ENCODE peak calls at places on chromosomes 13 and 19, in nine cellular contexts. One of them, this sample, is unnamed.

GRCh38 chr19:38216785-38217746 is 7.0 kb downstream of the DPF1 start:
- DNase-seq in HFF-Myc: no peak
- DNase-seq in IMR-90: no peak
- DNase-seq in Kasumi-1: no peak
- DNase-seq in kidney glomerular epithelial cell: no peak
- DNase-seq in CD4-positive, alpha-beta memory T cell: no peak
- DNase-seq in pancreas: no peak
- DNase-seq in NB4: no peak
- DNase-seq in activated T-helper 9 cell treated with anti-CD3 and anti-CD28 coated beads, Interleukin-2, amount 50 U/mL, for 16 hours: no peak
- DNase-seq in this sample: no peak

GRCh38 chr19:54201980-54202379 is 1.3 kb downstream of the RPS9 start:
- DNase-seq in Kasumi-1: no peak
- DNase-seq in NB4: no peak
- DNase-seq in CD4-positive, alpha-beta memory T cell: no peak
- DNase-seq in HFF-Myc: no peak
- DNase-seq in activated T-helper 9 cell treated with anti-CD3 and anti-CD28 coated beads, Interleukin-2, amount 50 U/mL, for 16 hours: no peak
- DNase-seq in IMR-90: no peak
- DNase-seq in kidney glomerular epithelial cell: peak; percentile 23
- DNase-seq in pancreas: no peak
- DNase-seq in this sample: no peak

GRCh38 chr13:101640797-101641400 is 188.4 kb downstream of the ITGBL1 start:
- DNase-seq in IMR-90: peak; percentile 78
- DNase-seq in HFF-Myc: peak; percentile 66
- DNase-seq in kidney glomerular epithelial cell: peak; percentile 73
- DNase-seq in Kasumi-1: no peak
- DNase-seq in NB4: no peak
- DNase-seq in activated T-helper 9 cell treated with anti-CD3 and anti-CD28 coated beads, Interleukin-2, amount 50 U/mL, for 16 hours: no peak
- DNase-seq in pancreas: no peak
- DNase-seq in CD4-positive, alpha-beta memory T cell: no peak
- DNase-seq in this sample: no peak

GRCh38 chr19:29612801-29613595 is 6.9 kb downstream of the POP4 start:
- DNase-seq in Kasumi-1: no peak
- DNase-seq in IMR-90: no peak
- DNase-seq in kidney glomerular epithelial cell: no peak
- DNase-seq in CD4-positive, alpha-beta memory T cell: no peak
- DNase-seq in activated T-helper 9 cell treated with anti-CD3 and anti-CD28 coated beads, Interleukin-2, amount 50 U/mL, for 16 hours: no peak
- DNase-seq in pancreas: no peak
- DNase-seq in NB4: no peak
- DNase-seq in HFF-Myc: no peak
- DNase-seq in this sample: no peak

GRCh38 chr13:107937841-107938240 is 277.5 kb downstream of the LIG4 start:
- DNase-seq in kidney glomerular epithelial cell: no peak
- DNase-seq in HFF-Myc: no peak
- DNase-seq in Kasumi-1: no peak
- DNase-seq in NB4: no peak
- DNase-seq in pancreas: no peak
- DNase-seq in IMR-90: peak; percentile 0
- DNase-seq in activated T-helper 9 cell treated with anti-CD3 and anti-CD28 coated beads, Interleukin-2, amount 50 U/mL, for 16 hours: no peak
- DNase-seq in CD4-positive, alpha-beta memory T cell: no peak
- DNase-seq in this sample: no peak

GRCh38 chr13:91417660-91418325 is 19.4 kb downstream of the GPC5 start:
- DNase-seq in Kasumi-1: no peak
- DNase-seq in pancreas: no peak
- DNase-seq in HFF-Myc: no peak
- DNase-seq in activated T-helper 9 cell treated with anti-CD3 and anti-CD28 coated beads, Interleukin-2, amount 50 U/mL, for 16 hours: no peak
- DNase-seq in NB4: no peak
- DNase-seq in kidney glomerular epithelial cell: no peak
- DNase-seq in IMR-90: no peak
- DNase-seq in CD4-positive, alpha-beta memory T cell: no peak
- DNase-seq in this sample: no peak

GRCh38 chr13:21219044-21219381 is 42.6 kb downstream of the MRPL57 start:
- DNase-seq in CD4-positive, alpha-beta memory T cell: no peak
- DNase-seq in Kasumi-1: no peak
- DNase-seq in NB4: peak; percentile 75
- DNase-seq in pancreas: no peak
- DNase-seq in HFF-Myc: no peak
- DNase-seq in kidney glomerular epithelial cell: no peak
- DNase-seq in activated T-helper 9 cell treated with anti-CD3 and anti-CD28 coated beads, Interleukin-2, amount 50 U/mL, for 16 hours: no peak
- DNase-seq in IMR-90: no peak
- DNase-seq in this sample: no peak

GRCh38 chr19:15448778-15449619 is 757 bp downstream of the WIZ start:
- DNase-seq in HFF-Myc: no peak
- DNase-seq in Kasumi-1: no peak
- DNase-seq in CD4-positive, alpha-beta memory T cell: no peak
- DNase-seq in activated T-helper 9 cell treated with anti-CD3 and anti-CD28 coated beads, Interleukin-2, amount 50 U/mL, for 16 hours: no peak
- DNase-seq in pancreas: no peak
- DNase-seq in IMR-90: no peak
- DNase-seq in NB4: peak; percentile 41
- DNase-seq in kidney glomerular epithelial cell: no peak
- DNase-seq in this sample: no peak

GRCh38 chr13:46893221-46893620 is 3.6 kb downstream of the HTR2A start:
- DNase-seq in activated T-helper 9 cell treated with anti-CD3 and anti-CD28 coated beads, Interleukin-2, amount 50 U/mL, for 16 hours: no peak
- DNase-seq in pancreas: no peak
- DNase-seq in HFF-Myc: no peak
- DNase-seq in Kasumi-1: no peak
- DNase-seq in NB4: no peak
- DNase-seq in kidney glomerular epithelial cell: no peak
- DNase-seq in CD4-positive, alpha-beta memory T cell: no peak
- DNase-seq in IMR-90: no peak
- DNase-seq in this sample: no peak

GRCh38 chr13:81116461-81117282 is 775.7 kb upstream of the SPRY2 start:
- DNase-seq in activated T-helper 9 cell treated with anti-CD3 and anti-CD28 coated beads, Interleukin-2, amount 50 U/mL, for 16 hours: no peak
- DNase-seq in CD4-positive, alpha-beta memory T cell: no peak
- DNase-seq in IMR-90: no peak
- DNase-seq in Kasumi-1: no peak
- DNase-seq in kidney glomerular epithelial cell: no peak
- DNase-seq in NB4: no peak
- DNase-seq in HFF-Myc: no peak
- DNase-seq in pancreas: no peak
- DNase-seq in this sample: no peak

This sample was measured in stimulated activated naive CD4-positive, alpha-beta T cell treated with Interleukin-2 at 50 U/mL for 16 hours.